ENCODE peak calls at places on chromosomes 13 and 19, in ten cellular contexts. Z is WERI-Rb-1, U is neural progenitor cell, L is GM06990, Q is thoracic aorta, K is stomach, G is A549, V is epithelial cell of esophagus, E is brain microvascular endothelial cell, D is retinal pigment epithelial cell. H is an unnamed sample.

GRCh38 chr13:74082741-74083160 is 51.5 kb downstream of the KLF12 start:
- DNase-seq in U (no peak), E (no peak), Z (no peak), D (no peak), V (no peak), L (no peak), G (no peak), Q (no peak), K (no peak), H (no peak)

GRCh38 chr13:99650410-99650809 is 149.1 kb downstream of the TM9SF2 start:
- DNase-seq in Q (no peak), D (no peak), E (no peak), K (no peak), Z (no peak), U (no peak), V (no peak), L (no peak), G (no peak), H (no peak)

GRCh38 chr19:55600336-55601028 is 394 bp downstream of the ZNF524 start:
- DNase-seq in D (no peak), Z (peak), V (no peak), U (peak), Q (no peak), L (no peak), G (peak), E (no peak), K (no peak), H (no peak)

GRCh38 chr13:61812286-61812685 is 396.6 kb upstream of the PCDH20 start:
- DNase-seq in E (no peak), L (no peak), K (no peak), Z (no peak), D (no peak), Q (no peak), U (no peak), V (no peak), G (no peak), H (no peak)

GRCh38 chr19:11090264-11091032 is 1.2 kb downstream of the LDLR start:
- DNase-seq in Q (peak), D (peak), L (peak), U (peak), Z (peak), K (peak), E (peak), G (peak), V (peak), H (peak)

GRCh38 chr19:23758187-23759074 is at the start of gene ZNF681:
- DNase-seq in Z (peak), U (peak), D (peak), V (peak), G (peak), K (peak), E (peak), L (peak), Q (peak), H (peak)

GRCh38 chr19:485122-485521 is 11.2 kb upstream of the MADCAM1 start:
- DNase-seq in Q (no peak), G (no peak), V (no peak), K (no peak), Z (no peak), D (no peak), U (no peak), E (no peak), L (no peak), H (no peak)

GRCh38 chr13:103694033-103694432 is 627.8 kb upstream of the SLC10A2 start:
- DNase-seq in Q (no peak), E (no peak), V (no peak), U (no peak), G (no peak), K (no peak), D (no peak), L (no peak), Z (no peak), H (no peak)

GRCh38 chr13:40185393-40185792 is 481.0 kb downstream of the FOXO1 start:
- DNase-seq in G (no peak), V (no peak), K (no peak), L (no peak), D (no peak), E (no peak), U (no peak), Z (no peak), Q (no peak), H (no peak)

GRCh38 chr13:112128052-112128610 is 61.2 kb downstream of the SOX1 start:
- DNase-seq in Z (no peak), L (no peak), K (no peak), E (no peak), Q (no peak), G (no peak), U (no peak), D (no peak), V (no peak), H (no peak)

GRCh38 chr19:8811315-8812172 is 20.6 kb downstream of the ZNF558 start:
- DNase-seq in U (no peak), V (no peak), E (no peak), Z (no peak), K (no peak), D (no peak), L (no peak), Q (no peak), G (no peak), H (no peak)

GRCh38 chr13:68110178-68110768 is 880.1 kb upstream of the PCDH9 start:
- DNase-seq in D (no peak), L (no peak), V (no peak), G (no peak), E (no peak), U (no peak), K (no peak), Q (no peak), Z (no peak), H (no peak)

GRCh38 chr19:41871573-41872383 is 5.3 kb upstream of the CD79A start:
- DNase-seq in E (no peak), Z (no peak), D (no peak), Q (no peak), L (peak), K (no peak), U (no peak), V (no peak), G (no peak), H (no peak)

GRCh38 chr19:38676023-38676877 is 28.8 kb downstream of the ACTN4 start:
- DNase-seq in L (no peak), E (peak), Z (no peak), Q (no peak), D (no peak), K (no peak), U (no peak), G (no peak), V (no peak), H (no peak)

GRCh38 chr19:13796301-13797057 is 1.2 kb downstream of the ZSWIM4 start:
- DNase-seq in K (peak), D (peak), U (peak), Z (peak), L (peak), Q (peak), E (peak), G (peak), V (peak), H (peak)

GRCh38 chr13:51093574-51093973 is 17.5 kb downstream of the C13orf42 start:
- DNase-seq in V (peak), E (no peak), K (no peak), L (no peak), D (no peak), G (no peak), U (no peak), Z (no peak), Q (no peak), H (no peak)

GRCh38 chr13:78102121-78102677 is 183.6 kb upstream of the EDNRB start:
- DNase-seq in V (peak), K (no peak), D (peak), Q (no peak), E (peak), G (no peak), U (no peak), L (peak), Z (no peak), H (no peak)

GRCh38 chr19:39416152-39416551 is 3.7 kb downstream of the PLEKHG2 start:
- DNase-seq in U (no peak), L (no peak), Q (no peak), K (no peak), E (no peak), D (no peak), Z (no peak), G (no peak), V (no peak), H (no peak)

GRCh38 chr13:101512650-101513049 is 60.2 kb downstream of the ITGBL1 start:
- DNase-seq in U (no peak), D (no peak), G (no peak), E (peak), K (no peak), L (no peak), Q (no peak), V (no peak), Z (no peak), H (no peak)
- H3K4me3 ChIP-seq in U (no peak), D (no peak), G (no peak), E (no peak), K (no peak), L (no peak), Q (no peak), V (no peak), Z (no peak), H (no peak)

GRCh38 chr13:98349731-98350305 is 172.7 kb upstream of the RNF113B start:
- DNase-seq in E (no peak), K (peak), G (no peak), V (no peak), Z (peak), L (no peak), U (peak), Q (no peak), D (no peak), H (no peak)
- TF ChIP-seq CTCF in E (peak), K (no peak), G (no peak), V (no peak), Z (peak), L (peak), U (peak), Q (no peak), D (peak), H (no peak)

DNA sequence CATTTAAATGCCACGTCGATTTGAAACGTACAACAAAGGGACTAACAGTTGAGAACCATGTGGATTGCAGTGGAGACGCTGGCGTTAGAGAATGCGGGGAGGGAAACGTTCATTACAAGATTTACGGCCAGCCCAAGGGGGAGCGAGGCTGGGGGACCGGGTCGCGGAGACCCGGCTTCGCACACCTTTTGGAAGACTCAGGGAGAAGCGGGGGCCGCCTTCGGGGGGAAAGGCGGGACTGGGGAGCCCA is 20.8 kb upstream of the OR10H1 start:
- DNase-seq in Z (no peak), L (no peak), E (peak), Q (no peak), V (no peak), D (no peak), U (no peak), G (no peak), K (no peak), H (no peak)
- H3K4me3 ChIP-seq in Z (peak), L (peak), E (peak), Q (peak), V (peak), D (peak), U (no peak), G (peak), K (peak), H (peak)

GRCh38 chr13:23718916-23719470 is 148.8 kb downstream of the TNFRSF19 start:
- DNase-seq in E (no peak), V (no peak), Z (no peak), U (no peak), K (no peak), L (no peak), G (no peak), Q (no peak), D (no peak), H (no peak)

GRCh38 chr13:23711355-23711754 is 141.1 kb downstream of the TNFRSF19 start:
- DNase-seq in V (no peak), D (no peak), K (no peak), Z (no peak), L (peak), G (no peak), E (no peak), U (no peak), Q (no peak), H (no peak)

GRCh38 chr13:23715762-23716235 is 145.6 kb downstream of the TNFRSF19 start:
- DNase-seq in V (peak), D (no peak), Q (no peak), Z (peak), L (no peak), E (no peak), U (no peak), G (no peak), K (peak), H (no peak)

GRCh38 chr13:23714672-23715071 is 144.5 kb downstream of the TNFRSF19 start:
- DNase-seq in D (no peak), K (no peak), G (no peak), V (no peak), Q (no peak), U (no peak), E (no peak), Z (no peak), L (no peak), H (no peak)

DNA sequence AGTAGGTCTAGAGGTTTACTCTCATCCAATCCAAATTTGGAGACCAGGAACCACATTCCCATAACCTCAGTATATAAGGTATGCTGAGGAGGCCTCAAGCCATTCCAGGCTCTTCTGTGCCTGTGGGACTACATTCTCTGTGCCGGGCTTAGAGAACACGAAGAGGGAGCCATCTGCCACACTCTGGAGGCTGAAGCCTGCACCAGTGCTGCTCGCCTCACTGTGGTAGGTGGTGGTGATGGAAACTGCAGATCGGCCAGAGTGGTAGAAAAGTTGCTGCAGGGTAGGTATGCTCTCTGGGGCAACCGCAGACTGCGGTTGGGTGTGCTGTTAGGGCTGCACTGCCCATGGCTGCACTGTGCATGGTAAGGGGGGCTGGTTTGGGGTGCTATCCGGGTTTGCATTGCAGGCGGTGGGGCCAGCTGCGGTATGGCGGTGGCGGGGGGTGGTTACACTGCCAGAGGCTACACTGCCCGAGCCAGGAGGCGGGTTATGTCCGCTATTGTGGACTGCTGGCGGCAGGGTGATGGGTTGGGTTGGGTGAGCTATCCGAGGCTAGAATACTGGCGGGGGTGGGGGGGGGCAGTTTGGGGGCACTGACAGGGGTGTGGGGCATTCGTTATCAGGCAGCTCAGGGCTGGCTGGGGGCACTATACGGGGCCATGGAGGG is 145.0 kb downstream of the TNFRSF19 start:
- DNase-seq in D (no peak), E (no peak), Z (peak), L (no peak), U (no peak), V (no peak), G (no peak), Q (no peak), K (no peak), H (no peak)
- TF ChIP-seq CTCF in D (no peak), E (no peak), Z (peak), L (no peak), U (no peak), V (no peak), G (no peak), Q (no peak), K (no peak), H (no peak)

GRCh38 chr19:18091217-18091608 is 4.5 kb upstream of the IL12RB1 start:
- DNase-seq in Z (no peak), D (no peak), U (no peak), G (no peak), E (no peak), K (peak), V (no peak), L (peak), Q (no peak), H (no peak)

GRCh38 chr19:18086590-18087138 is at the start of gene IL12RB1:
- DNase-seq in Q (no peak), E (no peak), K (peak), G (no peak), D (no peak), Z (no peak), U (no peak), L (peak), V (no peak), H (no peak)

GRCh38 chr19:18085702-18086457 is 854 bp downstream of the IL12RB1 start:
- DNase-seq in Q (no peak), K (no peak), V (no peak), G (no peak), U (no peak), L (no peak), E (no peak), Z (no peak), D (no peak), H (no peak)

GRCh38 chr19:18090545-18091216 is 3.9 kb upstream of the IL12RB1 start:
- DNase-seq in Z (no peak), E (peak), K (no peak), D (no peak), U (no peak), V (no peak), Q (no peak), L (no peak), G (no peak), H (no peak)

DNA sequence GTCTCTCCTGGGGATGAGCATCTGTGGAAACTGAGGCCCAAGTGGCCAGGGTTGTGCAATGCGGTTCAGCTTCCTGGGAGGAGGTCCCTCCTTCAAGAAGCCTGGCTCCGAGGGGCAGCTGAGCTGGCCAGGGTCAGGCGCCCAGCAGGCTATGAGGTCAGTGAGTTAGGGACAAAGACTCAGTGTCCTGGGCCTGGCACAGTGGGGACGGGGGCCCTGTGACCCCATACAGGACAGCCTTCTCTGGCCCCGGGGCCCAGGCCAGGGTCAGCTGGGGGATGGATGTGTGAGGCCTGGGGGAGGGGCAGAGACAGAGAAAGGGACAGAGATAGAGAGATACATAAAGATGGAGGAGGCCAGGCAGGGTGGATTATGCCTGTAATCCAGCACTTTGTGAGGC is 3.0 kb upstream of the IL12RB1 start:
- DNase-seq in U (no peak), Q (no peak), Z (no peak), K (no peak), D (no peak), G (no peak), L (peak), E (no peak), V (no peak), H (no peak)
- H3K4me3 ChIP-seq in U (no peak), Q (no peak), Z (no peak), K (no peak), D (no peak), G (no peak), L (no peak), E (no peak), V (no peak), H (no peak)

DNA sequence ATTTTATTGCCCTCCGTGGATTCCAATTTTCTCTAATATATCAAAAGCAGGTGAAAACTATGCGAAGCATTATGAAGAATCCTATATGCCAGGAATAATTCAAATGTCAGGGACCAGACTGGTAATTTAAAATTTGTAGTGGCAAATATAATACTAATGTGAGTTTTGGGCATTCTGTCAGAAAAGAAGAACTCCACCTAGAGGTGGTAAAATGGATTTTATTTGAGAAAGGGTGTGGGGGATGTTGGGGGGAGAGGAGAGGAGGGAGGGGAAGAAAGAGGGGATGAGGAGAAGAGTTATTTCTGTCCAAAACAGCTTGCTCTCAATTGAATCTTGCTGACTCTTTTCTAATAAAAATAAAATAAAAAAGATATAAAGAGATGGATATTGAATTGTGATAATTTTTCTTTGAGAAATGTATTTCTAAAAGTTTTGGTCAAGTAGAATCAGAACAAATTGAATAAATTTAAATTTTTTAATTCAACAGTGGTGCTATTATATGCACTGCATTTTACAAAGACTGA is 929.3 kb upstream of the SLITRK5 start:
- DNase-seq in D (no peak), Z (no peak), E (no peak), K (no peak), U (no peak), V (no peak), L (no peak), Q (no peak), G (no peak), H (no peak)
- TF ChIP-seq CTCF in D (peak), Z (peak), E (peak), K (no peak), U (peak), V (no peak), L (no peak), Q (no peak), G (no peak), H (no peak)

GRCh38 chr13:94711561-94712286 is 621 bp downstream of the SOX21 start:
- DNase-seq in Q (no peak), U (peak), G (no peak), V (peak), D (no peak), Z (peak), E (no peak), K (no peak), L (no peak), H (no peak)
- H3K4me3 ChIP-seq in Q (peak), U (peak), G (peak), V (peak), D (no peak), Z (peak), E (no peak), K (peak), L (no peak), H (no peak)

GRCh38 chr19:1512671-1513491 is at the start of gene ADAMTSL5:
- DNase-seq in L (peak), V (peak), D (no peak), E (no peak), U (peak), Q (no peak), Z (peak), G (peak), K (peak), H (no peak)
- TF ChIP-seq CTCF in L (no peak), V (no peak), D (no peak), E (no peak), U (no peak), Q (no peak), Z (no peak), G (peak), K (no peak), H (no peak)

DNA sequence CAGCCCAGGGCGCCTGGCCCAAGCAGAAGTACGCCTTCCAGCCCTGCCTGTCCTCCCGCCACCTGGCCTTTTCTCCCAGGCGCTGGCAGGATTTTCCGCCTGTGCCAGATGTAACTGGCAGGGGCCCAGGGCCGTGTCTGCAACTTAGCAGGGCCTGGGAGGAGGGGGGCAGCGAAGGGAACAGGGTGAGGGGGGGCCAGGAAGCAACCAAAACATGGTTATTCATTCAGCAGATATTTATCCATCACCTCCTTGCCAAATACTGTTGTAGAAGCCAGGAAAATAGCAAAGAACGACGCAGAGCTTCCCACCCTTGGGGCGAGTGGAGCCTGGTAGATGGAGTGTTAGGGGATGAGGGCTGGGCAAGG is 5.6 kb downstream of the TLE6 start:
- DNase-seq in G (no peak), E (no peak), Z (peak), V (peak), K (peak), U (peak), Q (peak), D (peak), L (no peak), H (no peak)
- H3K4me3 ChIP-seq in G (no peak), E (no peak), Z (no peak), V (no peak), K (no peak), U (no peak), Q (peak), D (no peak), L (no peak), H (no peak)

H was measured in HFF-Myc.